ENCODE peak calls at places on chromosome 3, in nine cellular contexts. E, C, H, S, O, Q, V, A and L are unnamed samples.

GRCh38 chr3:52842424-52842823 is 7.6 kb upstream of the MUSTN1 start:
- DNase-seq in E (no peak), O (no peak), V (no peak), Q (no peak), S (no peak), C (no peak), H (no peak), A (no peak), L (no peak)

GRCh38 chr3:56801151-56801596 is 575 bp downstream of the ARHGEF3 start:
- DNase-seq in S (no peak), H (no peak), O (no peak), V (no peak), A (no peak), C (no peak), E (peak), Q (peak), L (peak)

GRCh38 chr3:184565421-184566211 is 4.0 kb downstream of the EPHB3 start:
- DNase-seq in E (peak), C (no peak), O (no peak), Q (no peak), V (peak), H (no peak), S (peak), A (peak), L (peak)

GRCh38 chr3:3110299-3110630 is at the start of gene IL5RA:
- DNase-seq in C (no peak), Q (no peak), S (no peak), A (no peak), H (no peak), E (no peak), V (peak), O (no peak), L (no peak)

GRCh38 chr3:2992534-2992933 is 117.6 kb downstream of the IL5RA start:
- DNase-seq in E (no peak), S (no peak), H (no peak), O (no peak), V (no peak), Q (no peak), C (no peak), A (no peak), L (no peak)

GRCh38 chr3:187264946-187265345 is 26.6 kb downstream of the MASP1 start:
- DNase-seq in O (no peak), Q (no peak), H (no peak), S (peak), E (no peak), C (no peak), A (no peak), V (peak), L (no peak)

GRCh38 chr3:79729096-79729495 is 38.7 kb downstream of the ROBO1 start:
- DNase-seq in V (peak), H (no peak), Q (no peak), S (no peak), E (peak), O (no peak), A (no peak), C (no peak), L (peak)

GRCh38 chr3:194323785-194324735 is 27.1 kb downstream of the CPN2 start:
- DNase-seq in V (peak), H (no peak), O (no peak), S (peak), A (no peak), Q (peak), C (no peak), E (peak), L (peak)

GRCh38 chr3:86563358-86563970 is 427.5 kb downstream of the VGLL3 start:
- DNase-seq in O (no peak), S (peak), C (no peak), Q (no peak), V (peak), E (peak), H (no peak), A (no peak), L (no peak)

GRCh38 chr3:149936812-149937230 is 33.9 kb downstream of the PFN2 start:
- DNase-seq in V (peak), O (no peak), Q (peak), E (peak), H (no peak), A (peak), C (peak), S (peak), L (peak)

GRCh38 chr3:30646181-30646876 is 39.9 kb downstream of the TGFBR2 start:
- DNase-seq in H (no peak), V (peak), S (no peak), O (no peak), C (no peak), A (no peak), Q (no peak), E (no peak), L (no peak)

GRCh38 chr3:157786618-157787017 is 283.4 kb upstream of the VEPH1 start:
- DNase-seq in O (no peak), E (peak), H (no peak), A (no peak), Q (no peak), S (peak), V (no peak), C (no peak), L (no peak)

GRCh38 chr3:148309390-148310035 is 388.2 kb upstream of the AGTR1 start:
- DNase-seq in Q (peak), C (no peak), A (no peak), H (no peak), S (peak), V (peak), E (peak), O (no peak), L (peak)

GRCh38 chr3:179113903-179114302 is 34.3 kb upstream of the PIK3CA start:
- DNase-seq in E (no peak), C (no peak), H (no peak), S (peak), Q (no peak), O (no peak), A (no peak), V (peak), L (no peak)

GRCh38 chr3:10747341-10747740 is 68.7 kb upstream of the SLC6A11 start:
- DNase-seq in A (no peak), H (no peak), O (no peak), C (no peak), V (no peak), S (no peak), Q (no peak), E (no peak), L (no peak)

GRCh38 chr3:194386066-194386465 is 13.0 kb downstream of the GP5 start:
- DNase-seq in E (no peak), O (no peak), A (no peak), Q (no peak), C (no peak), H (no peak), S (no peak), V (no peak), L (no peak)

GRCh38 chr3:14214764-14215163 is 36.1 kb downstream of the LSM3 start:
- DNase-seq in A (no peak), S (no peak), O (no peak), C (no peak), Q (no peak), V (no peak), E (no peak), H (no peak), L (no peak)

GRCh38 chr3:32510075-32510724 is 7.5 kb upstream of the CMTM6 start:
- DNase-seq in Q (peak), E (peak), A (peak), O (peak), C (peak), V (peak), S (peak), H (peak), L (peak)

GRCh38 chr3:67437090-67437489 is 217.3 kb downstream of the SUCLG2 start:
- DNase-seq in Q (no peak), C (no peak), H (no peak), V (peak), S (peak), O (no peak), E (no peak), A (no peak), L (no peak)

GRCh38 chr3:18656410-18656809 is 231.3 kb upstream of the SATB1 start:
- DNase-seq in A (no peak), C (no peak), H (no peak), Q (no peak), E (no peak), V (no peak), O (no peak), S (no peak), L (no peak)

GRCh38 chr3:83813176-83813575 is 1145.6 kb upstream of the CADM2 start:
- DNase-seq in Q (no peak), O (no peak), H (no peak), S (no peak), E (no peak), V (no peak), A (no peak), C (no peak), L (no peak)

GRCh38 chr3:188558343-188559068 is 404.5 kb downstream of the LPP start:
- DNase-seq in V (peak), S (peak), E (peak), O (no peak), Q (no peak), H (no peak), A (no peak), C (no peak), L (no peak)

GRCh38 chr3:151367448-151367847 is 17.1 kb downstream of the P2RY12 start:
- DNase-seq in Q (no peak), C (no peak), V (no peak), E (no peak), O (no peak), A (no peak), H (no peak), S (no peak), L (no peak)

GRCh38 chr3:118984699-118985098 is 49.9 kb downstream of the IGSF11 start:
- DNase-seq in C (no peak), E (no peak), O (no peak), Q (no peak), A (no peak), H (no peak), V (no peak), S (no peak), L (no peak)

GRCh38 chr3:186425788-186426730 is 64.0 kb upstream of the DGKG start:
- DNase-seq in E (peak), C (no peak), O (no peak), Q (no peak), V (peak), S (peak), H (no peak), A (no peak), L (no peak)